ENCODE peak calls at places on chromosomes 7 and 10, in five cellular contexts. R is HepG2, S is K562, N is GM12878, E is SK-N-SH. Z is an unnamed sample.
A peak's percentile ranks its signal among the peaks of the same experiment; 100 is the strongest.

GRCh38 chr10:78229950-78230675 is 196.4 kb downstream of the RPS24 start:
- DNase-seq in R (no peak), S (no peak), N (no peak), E (no peak), Z (no peak)

GRCh38 chr10:51700228-51700835 is 937 bp upstream of the CSTF2T start:
- DNase-seq in R (no peak), S (peak; percentile 9), N (no peak), E (no peak), Z (peak; percentile 6)

GRCh38 chr7:38382627-38383026 is 109.2 kb upstream of the TARP start:
- DNase-seq in R (no peak), S (no peak), N (no peak), E (no peak), Z (no peak)

GRCh38 chr7:55405856-55406541 is 40.9 kb downstream of the LANCL2 start:
- DNase-seq in R (no peak), S (no peak), N (no peak), E (no peak), Z (no peak)

GRCh38 chr7:3415730-3416366 is 114.8 kb downstream of the SDK1 start:
- DNase-seq in R (no peak), S (no peak), N (no peak), E (no peak), Z (no peak)

GRCh38 chr7:150567168-150567567 is at the start of gene GIMAP4:
- DNase-seq in R (no peak), S (no peak), N (no peak), E (no peak), Z (no peak)

GRCh38 chr10:109922353-109922975 is 847 bp downstream of the XPNPEP1 start:
- DNase-seq in R (no peak), S (no peak), N (no peak), E (peak; percentile 26), Z (no peak)

GRCh38 chr10:89279449-89279869 is 22.4 kb upstream of the IFIT2 start:
- DNase-seq in R (no peak), S (no peak), N (no peak), E (no peak), Z (no peak)

GRCh38 chr10:20955355-20955893 is 58.3 kb upstream of the NEBL start:
- DNase-seq in R (no peak), S (peak; percentile 34), N (no peak), E (peak; percentile 19), Z (no peak)

GRCh38 chr10:126516515-126516914 is 128.2 kb upstream of the ADAM12 start:
- DNase-seq in R (no peak), S (no peak), N (no peak), E (no peak), Z (no peak)

GRCh38 chr7:50497068-50497642 is 47.0 kb upstream of the FIGNL1 start:
- DNase-seq in R (no peak), S (peak; percentile 85), N (no peak), E (peak; percentile 81), Z (no peak)

GRCh38 chr10:103716206-103717160 is 138.9 kb downstream of the SH3PXD2A start:
- DNase-seq in R (peak; percentile 88), S (no peak), N (no peak), E (no peak), Z (no peak)

GRCh38 chr10:52729259-52730104 is 43.1 kb downstream of the MBL2 start:
- DNase-seq in R (peak; percentile 12), S (no peak), N (no peak), E (peak; percentile 56), Z (peak; percentile 56)

GRCh38 chr10:90286941-90287340 is 570.9 kb downstream of the HTR7 start:
- DNase-seq in R (no peak), S (no peak), N (no peak), E (no peak), Z (no peak)

GRCh38 chr7:119341822-119342221 is 931.2 kb upstream of the KCND2 start:
- DNase-seq in R (no peak), S (no peak), N (no peak), E (no peak), Z (no peak)

GRCh38 chr10:114550756-114551290 is 107.3 kb downstream of the ABLIM1 start:
- DNase-seq in R (peak; percentile 30), S (no peak), N (no peak), E (no peak), Z (no peak)

GRCh38 chr7:123580406-123581161 is 21.0 kb upstream of the ASB15 start:
- DNase-seq in R (peak; percentile 46), S (peak; percentile 43), N (no peak), E (peak; percentile 34), Z (peak; percentile 53)

GRCh38 chr10:17758200-17758599 is 6.2 kb downstream of the TMEM236 start:
- DNase-seq in R (no peak), S (no peak), N (no peak), E (no peak), Z (no peak)

GRCh38 chr7:45601094-45601493 is 26.9 kb downstream of the ADCY1 start:
- DNase-seq in R (no peak), S (no peak), N (no peak), E (no peak), Z (no peak)

GRCh38 chr7:44308741-44309270 is 16.6 kb downstream of the CAMK2B start:
- DNase-seq in R (no peak), S (no peak), N (no peak), E (peak; percentile 29), Z (no peak)

GRCh38 chr7:36496576-36496975 is 106.9 kb downstream of the ANLN start:
- DNase-seq in R (no peak), S (peak; percentile 3), N (no peak), E (no peak), Z (no peak)

GRCh38 chr10:110410329-110411046 is 87.2 kb upstream of the DUSP5 start:
- DNase-seq in R (peak; percentile 42), S (peak; percentile 18), N (no peak), E (no peak), Z (no peak)

GRCh38 chr7:155009570-155010157 is 6.7 kb upstream of the PAXIP1 start:
- DNase-seq in R (peak; percentile 18), S (peak; percentile 44), N (no peak), E (peak; percentile 37), Z (peak; percentile 35)
- TF ChIP-seq FOXM1 in R (no peak), S (no peak), N (no peak), E (no peak), Z (no peak)

DNA sequence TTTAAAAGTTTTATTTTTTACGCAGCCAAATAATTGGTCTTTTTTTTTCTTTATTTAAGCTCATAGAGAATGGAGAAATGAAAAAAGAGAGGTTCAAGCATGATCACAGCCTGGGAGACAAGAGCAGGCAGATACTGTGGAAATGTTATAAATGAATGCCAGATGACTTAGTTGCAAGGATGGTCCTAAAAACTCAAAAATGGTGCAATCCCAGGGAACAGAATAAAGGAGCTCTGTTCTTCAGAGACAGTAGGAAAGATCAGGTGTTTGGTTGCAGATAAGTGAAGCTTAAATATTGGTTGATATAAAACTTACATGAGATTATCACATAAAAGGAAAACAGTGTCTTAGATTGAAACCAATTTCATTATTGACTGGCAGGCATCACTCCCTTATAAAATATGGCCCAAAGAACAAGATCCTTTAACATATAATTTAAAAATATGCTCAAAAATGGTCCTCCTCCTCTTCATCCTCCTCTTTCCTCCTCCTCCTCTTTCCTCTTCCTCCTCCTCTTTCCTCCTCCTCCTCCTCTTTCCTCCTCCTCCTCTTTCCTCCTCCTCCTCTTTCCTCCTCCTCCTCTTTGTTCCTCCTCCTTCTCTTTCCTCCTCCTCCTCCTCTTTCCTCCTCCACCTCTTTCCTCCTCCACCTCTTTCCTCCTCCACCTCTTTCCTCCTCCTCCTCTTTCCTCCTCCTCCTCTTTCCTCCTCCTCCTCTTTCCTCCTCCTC is 18.6 kb downstream of the GNAT3 start:
- DNase-seq in R (no peak), S (no peak), N (no peak), E (no peak), Z (no peak)
- TF ChIP-seq FOXM1 in R (no peak), S (no peak), N (no peak), E (no peak), Z (no peak)

GRCh38 chr7:18488047-18488446 is 7.5 kb upstream of the HDAC9 start:
- DNase-seq in R (no peak), S (no peak), N (no peak), E (no peak), Z (no peak)

GRCh38 chr7:18491871-18492270 is 3.7 kb upstream of the HDAC9 start:
- DNase-seq in R (no peak), S (no peak), N (no peak), E (no peak), Z (no peak)

GRCh38 chr7:18494821-18495408 is 634 bp upstream of the HDAC9 start:
- DNase-seq in R (no peak), S (no peak), N (no peak), E (no peak), Z (no peak)

GRCh38 chr7:18489624-18490023 is 5.9 kb upstream of the HDAC9 start:
- DNase-seq in R (no peak), S (no peak), N (no peak), E (no peak), Z (no peak)
- TF ChIP-seq FOXM1 in R (no peak), S (no peak), N (no peak), E (no peak), Z (no peak)

DNA sequence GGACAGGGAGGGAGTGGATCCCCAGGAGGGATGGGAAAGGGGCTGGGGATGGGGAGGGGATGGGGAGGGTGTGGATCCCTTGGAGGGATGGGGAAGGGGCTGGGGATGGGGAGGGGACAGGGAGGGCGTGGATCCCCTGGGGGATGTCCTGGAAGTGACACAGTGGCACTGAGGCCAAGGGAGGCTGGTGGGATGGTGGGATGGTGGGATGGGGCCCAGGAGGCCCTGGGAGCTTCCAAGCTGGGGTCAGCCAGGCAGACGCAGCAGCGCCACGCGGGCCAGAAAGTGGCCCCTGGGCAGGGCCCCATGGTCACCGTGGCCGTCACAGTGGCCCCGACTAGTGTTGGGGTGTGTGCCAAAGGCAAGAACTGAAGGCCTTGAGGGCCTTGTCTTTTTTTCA is 67.8 kb downstream of the INPP5A start:
- DNase-seq in R (no peak), S (no peak), N (no peak), E (no peak), Z (no peak)
- TF ChIP-seq FOXM1 in R (no peak), S (no peak), N (no peak), E (no peak), Z (no peak)

GRCh38 chr7:98754041-98754479 is 115.8 kb downstream of the TMEM130 start:
- DNase-seq in R (no peak), S (no peak), N (no peak), E (peak; percentile 65), Z (no peak)
- TF ChIP-seq FOXM1 in R (no peak), S (no peak), N (no peak), E (no peak), Z (no peak)